ENCODE peak calls at places on chromosomes 1 and 21, in nine cellular contexts. One of them, this sample, is unnamed.

GRCh38 chr1:24992124-24992760 is 62.2 kb upstream of the RUNX3 start:
- DNase-seq in transverse colon: no peak
- DNase-seq in colonic mucosa: no peak
- DNase-seq in bronchial epithelial cell: no peak
- DNase-seq in AG10803: no peak
- DNase-seq in choroid plexus epithelial cell: no peak
- DNase-seq in mammary epithelial cell: no peak
- DNase-seq in WERI-Rb-1: no peak
- DNase-seq in tibial artery: no peak
- DNase-seq in this sample: no peak

GRCh38 chr21:38467369-38467768 is 30.9 kb downstream of the ERG start:
- DNase-seq in colonic mucosa: no peak
- DNase-seq in AG10803: no peak
- DNase-seq in mammary epithelial cell: no peak
- DNase-seq in tibial artery: no peak
- DNase-seq in transverse colon: no peak
- DNase-seq in bronchial epithelial cell: no peak
- DNase-seq in WERI-Rb-1: no peak
- DNase-seq in choroid plexus epithelial cell: no peak
- DNase-seq in this sample: no peak

GRCh38 chr1:27357281-27358037 is 9.3 kb downstream of the MAP3K6 start:
- DNase-seq in mammary epithelial cell: no peak
- DNase-seq in choroid plexus epithelial cell: peak
- DNase-seq in tibial artery: peak
- DNase-seq in transverse colon: peak
- DNase-seq in colonic mucosa: peak
- DNase-seq in WERI-Rb-1: peak
- DNase-seq in bronchial epithelial cell: peak
- DNase-seq in AG10803: peak
- DNase-seq in this sample: peak

GRCh38 chr1:4549933-4550332 is 104.5 kb upstream of the AJAP1 start:
- DNase-seq in mammary epithelial cell: no peak
- DNase-seq in transverse colon: no peak
- DNase-seq in tibial artery: no peak
- DNase-seq in AG10803: no peak
- DNase-seq in WERI-Rb-1: no peak
- DNase-seq in bronchial epithelial cell: no peak
- DNase-seq in choroid plexus epithelial cell: no peak
- DNase-seq in colonic mucosa: no peak
- DNase-seq in this sample: no peak

GRCh38 chr1:36846366-36846765 is 187.9 kb downstream of the GRIK3 start:
- DNase-seq in bronchial epithelial cell: no peak
- DNase-seq in choroid plexus epithelial cell: no peak
- DNase-seq in tibial artery: no peak
- DNase-seq in transverse colon: no peak
- DNase-seq in AG10803: no peak
- DNase-seq in WERI-Rb-1: peak
- DNase-seq in colonic mucosa: no peak
- DNase-seq in mammary epithelial cell: no peak
- DNase-seq in this sample: no peak

GRCh38 chr1:63818567-63819340 is 44.9 kb downstream of the ROR1 start:
- DNase-seq in mammary epithelial cell: peak
- DNase-seq in choroid plexus epithelial cell: no peak
- DNase-seq in transverse colon: no peak
- DNase-seq in AG10803: peak
- DNase-seq in bronchial epithelial cell: no peak
- DNase-seq in WERI-Rb-1: no peak
- DNase-seq in colonic mucosa: no peak
- DNase-seq in tibial artery: no peak
- DNase-seq in this sample: no peak

GRCh38 chr1:59026472-59026948 is 242.7 kb upstream of the JUN start:
- DNase-seq in AG10803: peak
- DNase-seq in WERI-Rb-1: no peak
- DNase-seq in colonic mucosa: no peak
- DNase-seq in choroid plexus epithelial cell: peak
- DNase-seq in tibial artery: no peak
- DNase-seq in mammary epithelial cell: peak
- DNase-seq in bronchial epithelial cell: peak
- DNase-seq in transverse colon: no peak
- DNase-seq in this sample: peak

GRCh38 chr21:34889287-34889536 is 159.9 kb downstream of the RUNX1 start:
- DNase-seq in colonic mucosa: peak
- DNase-seq in bronchial epithelial cell: peak
- DNase-seq in mammary epithelial cell: peak
- DNase-seq in tibial artery: peak
- DNase-seq in choroid plexus epithelial cell: peak
- DNase-seq in transverse colon: peak
- DNase-seq in WERI-Rb-1: no peak
- DNase-seq in AG10803: peak
- DNase-seq in this sample: peak

GRCh38 chr1:53592521-53592982 is 133.4 kb downstream of the DMRTB1 start:
- DNase-seq in AG10803: peak
- DNase-seq in colonic mucosa: peak
- DNase-seq in bronchial epithelial cell: peak
- DNase-seq in WERI-Rb-1: peak
- DNase-seq in mammary epithelial cell: peak
- DNase-seq in transverse colon: peak
- DNase-seq in tibial artery: peak
- DNase-seq in choroid plexus epithelial cell: peak
- DNase-seq in this sample: peak

GRCh38 chr21:42067531-42068255 is 3.4 kb upstream of the UMODL1 start:
- DNase-seq in colonic mucosa: no peak
- DNase-seq in mammary epithelial cell: no peak
- DNase-seq in WERI-Rb-1: no peak
- DNase-seq in AG10803: no peak
- DNase-seq in bronchial epithelial cell: no peak
- DNase-seq in choroid plexus epithelial cell: no peak
- DNase-seq in tibial artery: no peak
- DNase-seq in transverse colon: no peak
- DNase-seq in this sample: no peak

GRCh38 chr1:201185527-201186128 is 5.0 kb upstream of the IGFN1 start:
- DNase-seq in tibial artery: no peak
- DNase-seq in mammary epithelial cell: no peak
- DNase-seq in transverse colon: no peak
- DNase-seq in bronchial epithelial cell: no peak
- DNase-seq in colonic mucosa: no peak
- DNase-seq in WERI-Rb-1: no peak
- DNase-seq in AG10803: no peak
- DNase-seq in choroid plexus epithelial cell: no peak
- DNase-seq in this sample: no peak

GRCh38 chr21:28018213-28018612 is 974.5 kb downstream of the LTN1 start:
- DNase-seq in choroid plexus epithelial cell: no peak
- DNase-seq in tibial artery: no peak
- DNase-seq in mammary epithelial cell: no peak
- DNase-seq in AG10803: no peak
- DNase-seq in bronchial epithelial cell: no peak
- DNase-seq in WERI-Rb-1: no peak
- DNase-seq in transverse colon: no peak
- DNase-seq in colonic mucosa: no peak
- DNase-seq in this sample: no peak

GRCh38 chr21:28016571-28016970 is 976.1 kb downstream of the LTN1 start:
- DNase-seq in WERI-Rb-1: no peak
- DNase-seq in tibial artery: no peak
- DNase-seq in transverse colon: no peak
- DNase-seq in AG10803: no peak
- DNase-seq in bronchial epithelial cell: no peak
- DNase-seq in mammary epithelial cell: no peak
- DNase-seq in colonic mucosa: no peak
- DNase-seq in choroid plexus epithelial cell: peak
- DNase-seq in this sample: no peak

DNA sequence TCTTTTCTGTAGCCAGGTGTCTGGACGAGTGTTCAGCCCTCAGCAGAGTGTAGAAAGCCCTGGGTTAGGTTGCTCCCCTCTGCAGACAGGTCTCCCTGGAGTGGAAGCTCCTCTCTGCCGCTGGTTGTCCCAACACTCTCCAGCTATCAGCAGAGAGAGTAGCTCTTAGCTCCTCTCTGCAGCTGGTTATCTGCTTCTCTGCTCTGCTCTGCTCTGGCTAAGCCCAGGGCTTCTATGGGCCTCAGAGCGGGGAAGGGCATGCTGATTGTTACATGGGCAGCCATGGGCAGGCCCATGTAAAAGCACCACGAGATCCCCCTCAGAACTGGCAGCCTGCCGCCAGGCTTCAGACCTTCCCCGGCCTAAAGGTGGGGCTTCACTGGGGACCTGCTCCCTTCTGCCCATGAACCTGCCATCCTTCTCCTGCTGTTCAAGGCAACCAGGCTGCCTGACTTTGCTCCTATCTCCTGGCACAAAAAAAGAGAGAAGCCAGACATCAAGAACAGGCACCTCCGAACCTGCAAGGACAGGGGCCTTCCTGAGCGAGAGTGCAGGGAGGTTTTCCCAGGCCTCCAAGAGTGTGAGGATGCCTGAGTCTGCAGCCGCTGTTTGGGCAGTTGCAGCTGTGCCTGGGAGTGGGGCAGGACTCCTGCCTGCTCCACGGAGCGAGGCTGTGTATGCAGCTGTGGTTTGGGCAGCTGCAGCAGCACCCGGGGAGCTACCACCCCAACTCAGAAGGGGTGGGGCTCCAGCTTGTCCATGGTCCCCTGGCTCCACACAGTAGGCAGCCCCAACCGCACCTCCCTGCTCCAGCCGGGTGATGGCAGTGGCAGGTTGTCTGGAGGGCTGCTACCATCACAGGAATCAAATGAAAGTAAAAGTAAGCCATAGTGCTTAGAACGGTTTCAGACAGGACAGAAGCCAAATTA is 973.7 kb downstream of the LTN1 start:
- DNase-seq in WERI-Rb-1: no peak
- DNase-seq in transverse colon: no peak
- DNase-seq in AG10803: no peak
- DNase-seq in bronchial epithelial cell: no peak
- DNase-seq in colonic mucosa: no peak
- DNase-seq in choroid plexus epithelial cell: peak
- DNase-seq in tibial artery: no peak
- DNase-seq in mammary epithelial cell: no peak
- DNase-seq in this sample: no peak
- TF ChIP-seq CTCF in WERI-Rb-1: peak
- TF ChIP-seq CTCF in transverse colon: no peak
- TF ChIP-seq CTCF in AG10803: no peak
- TF ChIP-seq CTCF in bronchial epithelial cell: no peak
- TF ChIP-seq CTCF in colonic mucosa: no peak
- TF ChIP-seq CTCF in choroid plexus epithelial cell: peak
- TF ChIP-seq CTCF in tibial artery: no peak
- TF ChIP-seq CTCF in mammary epithelial cell: no peak
- TF ChIP-seq CTCF in this sample: no peak

DNA sequence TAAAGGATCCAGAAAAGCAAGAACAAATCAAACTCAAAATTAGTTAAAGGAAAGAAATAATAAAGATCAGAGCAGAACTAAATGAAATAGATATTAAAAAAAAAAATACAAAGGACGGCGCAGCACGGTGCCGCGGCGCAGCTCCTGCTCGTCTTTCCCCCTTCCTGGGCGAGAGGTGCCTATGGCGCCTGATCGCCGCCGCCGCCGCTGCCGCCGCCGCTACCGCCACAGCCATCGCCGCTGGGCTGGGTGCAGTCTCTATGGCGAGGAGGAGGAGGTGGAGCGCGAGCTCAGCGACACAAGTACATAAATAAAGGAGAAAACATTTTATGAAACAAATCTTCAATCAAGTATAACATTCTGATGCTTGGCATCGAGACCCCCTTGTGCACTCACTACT is 77.6 kb upstream of the VANGL1 start:
- DNase-seq in tibial artery: no peak
- DNase-seq in colonic mucosa: no peak
- DNase-seq in AG10803: no peak
- DNase-seq in choroid plexus epithelial cell: no peak
- DNase-seq in WERI-Rb-1: no peak
- DNase-seq in transverse colon: no peak
- DNase-seq in bronchial epithelial cell: no peak
- DNase-seq in mammary epithelial cell: no peak
- DNase-seq in this sample: peak
- H3K4me3 ChIP-seq in tibial artery: no peak
- H3K4me3 ChIP-seq in colonic mucosa: no peak
- H3K4me3 ChIP-seq in AG10803: no peak
- H3K4me3 ChIP-seq in choroid plexus epithelial cell: peak
- H3K4me3 ChIP-seq in WERI-Rb-1: no peak
- H3K4me3 ChIP-seq in transverse colon: no peak
- H3K4me3 ChIP-seq in bronchial epithelial cell: no peak
- H3K4me3 ChIP-seq in mammary epithelial cell: no peak
- H3K4me3 ChIP-seq in this sample: peak

DNA sequence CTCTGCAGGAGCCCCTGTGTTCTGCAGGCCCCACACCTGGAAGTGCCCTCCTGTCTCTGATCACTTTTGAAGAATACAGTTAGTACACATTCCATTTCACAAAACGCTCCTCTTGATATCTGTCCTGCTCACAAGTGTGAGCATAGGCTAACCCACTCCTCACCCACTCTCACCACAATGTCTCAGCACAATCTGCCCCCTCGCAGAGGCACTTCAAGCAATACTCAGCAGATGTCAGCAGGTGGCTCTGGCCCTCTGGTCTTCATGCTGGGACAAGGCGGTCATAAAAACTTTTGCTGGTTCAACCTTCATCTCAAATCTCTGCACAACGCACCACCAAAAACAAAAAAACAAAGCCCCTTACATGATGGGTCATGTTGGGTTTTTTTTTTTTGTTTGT is 671.2 kb downstream of the MATN1 start:
- DNase-seq in AG10803: no peak
- DNase-seq in tibial artery: no peak
- DNase-seq in choroid plexus epithelial cell: no peak
- DNase-seq in bronchial epithelial cell: no peak
- DNase-seq in mammary epithelial cell: no peak
- DNase-seq in WERI-Rb-1: no peak
- DNase-seq in colonic mucosa: no peak
- DNase-seq in transverse colon: no peak
- DNase-seq in this sample: no peak
- TF ChIP-seq CTCF in AG10803: no peak
- TF ChIP-seq CTCF in tibial artery: no peak
- TF ChIP-seq CTCF in choroid plexus epithelial cell: no peak
- TF ChIP-seq CTCF in bronchial epithelial cell: no peak
- TF ChIP-seq CTCF in mammary epithelial cell: no peak
- TF ChIP-seq CTCF in WERI-Rb-1: peak
- TF ChIP-seq CTCF in colonic mucosa: no peak
- TF ChIP-seq CTCF in transverse colon: no peak
- TF ChIP-seq CTCF in this sample: no peak

DNA sequence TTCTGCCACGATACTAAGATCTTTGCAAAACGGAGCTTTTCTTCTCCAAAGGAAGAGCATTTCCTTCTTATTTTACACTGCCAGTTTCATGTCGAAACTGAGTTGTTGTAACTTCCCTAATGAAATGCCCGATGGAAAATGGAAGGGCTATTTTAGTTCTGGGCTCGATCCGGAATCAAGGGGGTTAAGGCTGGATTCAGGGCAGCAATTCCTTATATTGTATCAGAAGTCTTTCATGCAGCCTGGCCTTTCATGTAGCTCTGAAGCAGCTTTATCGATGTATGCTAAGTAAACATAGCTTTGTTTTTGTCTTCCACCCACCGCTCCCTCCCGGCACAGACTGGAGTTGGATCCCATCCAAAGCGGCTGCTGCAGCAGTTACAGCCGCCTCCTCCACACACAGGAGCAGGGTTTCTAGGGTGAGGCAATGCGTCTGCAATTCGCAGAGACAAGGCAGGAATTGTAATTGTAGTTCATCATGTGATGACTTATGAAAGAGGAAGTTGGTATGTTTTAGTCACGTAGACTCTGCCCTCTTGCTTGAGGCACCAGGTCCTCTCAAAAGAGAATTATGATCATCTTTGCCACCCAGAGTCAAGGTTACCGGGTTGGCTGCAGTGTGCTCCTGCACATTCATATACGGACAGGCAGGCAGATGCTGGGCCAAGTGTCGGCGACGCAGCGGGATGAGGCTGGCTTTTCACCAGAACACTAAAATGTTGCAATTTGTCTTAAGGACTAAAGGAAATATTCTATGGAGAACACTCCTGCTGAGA is 2.6 kb upstream of the IRF2BP2 start:
- DNase-seq in mammary epithelial cell: peak
- DNase-seq in colonic mucosa: peak
- DNase-seq in transverse colon: peak
- DNase-seq in choroid plexus epithelial cell: peak
- DNase-seq in WERI-Rb-1: peak
- DNase-seq in AG10803: peak
- DNase-seq in tibial artery: peak
- DNase-seq in bronchial epithelial cell: peak
- DNase-seq in this sample: peak
- H3K4me3 ChIP-seq in mammary epithelial cell: peak
- H3K4me3 ChIP-seq in colonic mucosa: peak
- H3K4me3 ChIP-seq in transverse colon: peak
- H3K4me3 ChIP-seq in choroid plexus epithelial cell: peak
- H3K4me3 ChIP-seq in WERI-Rb-1: peak
- H3K4me3 ChIP-seq in AG10803: peak
- H3K4me3 ChIP-seq in tibial artery: peak
- H3K4me3 ChIP-seq in bronchial epithelial cell: no peak
- H3K4me3 ChIP-seq in this sample: peak

This sample was measured in epithelial cell of esophagus.